ENCODE peak calls at places on chromosomes 13 and 19, in five cellular contexts. U is heart left ventricle; V is MV-4-11; O is left lobe of liver; F is stimulated activated CD4-positive, alpha-beta T cell treated with anti-CD3 and anti-CD28 coated beads, Interleukin-4, amount 100 ng/mL, for 1 hour. Z is an unnamed sample.

GRCh38 chr19:46025825-46026224 is 3.0 kb upstream of the PGLYRP1 start:
- DNase-seq in V (peak; percentile 69), U (no peak), F (no peak), O (peak; percentile 5), Z (no peak)

GRCh38 chr19:5991244-5991838 is 13.4 kb upstream of the RANBP3 start:
- DNase-seq in V (peak; percentile 26), U (no peak), O (no peak), F (no peak), Z (no peak)

GRCh38 chr19:17497149-17497798 is 14.2 kb upstream of the PGLS start:
- DNase-seq in F (no peak), O (no peak), U (no peak), V (no peak), Z (no peak)

GRCh38 chr13:114152831-114153371 is 20.5 kb upstream of the RASA3 start:
- DNase-seq in V (peak; percentile 88), F (no peak), U (no peak), O (no peak), Z (no peak)

GRCh38 chr13:29936051-29936813 is 85.8 kb upstream of the UBL3 start:
- DNase-seq in U (no peak), F (no peak), V (no peak), O (peak; percentile 59), Z (no peak)

GRCh38 chr13:22848539-22849052 is 332.2 kb upstream of the SGCG start:
- DNase-seq in V (no peak), F (no peak), U (no peak), O (peak; percentile 68), Z (no peak)

GRCh38 chr13:30486230-30487074 is 20.7 kb upstream of the HMGB1 start:
- DNase-seq in O (no peak), V (no peak), U (no peak), F (no peak), Z (no peak)

GRCh38 chr19:8575467-8575997 is 1.7 kb downstream of the MYO1F start:
- DNase-seq in U (peak; percentile 42), V (peak; percentile 22), O (no peak), F (peak; percentile 32), Z (no peak)

GRCh38 chr13:84126671-84127171 is 244.4 kb upstream of the SLITRK1 start:
- DNase-seq in F (no peak), V (peak; percentile 72), O (no peak), U (no peak), Z (no peak)

GRCh38 chr13:29162638-29163037 is 342.5 kb downstream of the MTUS2 start:
- DNase-seq in F (no peak), O (no peak), V (no peak), U (no peak), Z (no peak)

GRCh38 chr19:38047641-38048040 is 140.6 kb downstream of the SIPA1L3 start:
- DNase-seq in V (no peak), O (no peak), F (no peak), U (no peak), Z (no peak)

GRCh38 chr13:114070098-114070799 is 62.2 kb downstream of the RASA3 start:
- DNase-seq in F (no peak), V (no peak), O (peak; percentile 38), U (peak; percentile 25), Z (peak; percentile 42)

GRCh38 chr13:24619302-24619701 is 60.9 kb upstream of the ATP12A start:
- DNase-seq in U (no peak), O (no peak), F (no peak), V (peak; percentile 78), Z (no peak)

GRCh38 chr13:86608739-86609138 is 809.5 kb upstream of the SLITRK6 start:
- DNase-seq in U (no peak), O (no peak), V (no peak), F (no peak), Z (no peak)

GRCh38 chr19:17555929-17556813 is 722 bp downstream of the COLGALT1 start:
- DNase-seq in V (peak; percentile 97), U (peak; percentile 87), O (peak; percentile 64), F (peak; percentile 48), Z (peak; percentile 76)

GRCh38 chr13:19179916-19180315 is 1.7 kb downstream of the TUBA3C start:
- DNase-seq in U (no peak), F (no peak), V (no peak), O (peak; percentile 16), Z (no peak)

GRCh38 chr13:48175200-48175599 is 57.8 kb upstream of the ITM2B start:
- DNase-seq in F (no peak), U (no peak), V (no peak), O (no peak), Z (no peak)

Z was measured in right lobe of liver.